ENCODE peak calls at places on chromosomes 12 and 14, in ten cellular contexts. T is neural progenitor cell; Q is lung; C is transverse colon; K is uterus; Y is cardiac muscle cell; X is prostate gland; F is CD8-positive, alpha-beta T cell; E is Caco-2; L is IMR-90. B is an unnamed sample.

GRCh38 chr12:111409403-111410228 is 3.9 kb downstream of the SH2B3 start:
- DNase-seq in Q (peak; percentile 44), X (no peak), Y (no peak), C (no peak), F (no peak), L (peak; percentile 67), E (no peak), T (no peak), K (peak; percentile 48), B (peak; percentile 78)

GRCh38 chr12:109098142-109098652 is 800 bp downstream of the UNG start:
- DNase-seq in K (no peak), X (no peak), L (peak; percentile 60), T (no peak), E (no peak), Y (peak; percentile 86), F (peak; percentile 29), C (peak; percentile 73), Q (peak; percentile 61), B (no peak)

GRCh38 chr14:77574446-77575125 is 41.9 kb downstream of the SPTLC2 start:
- DNase-seq in F (no peak), C (no peak), K (no peak), Q (no peak), L (peak; percentile 76), T (no peak), E (no peak), X (no peak), Y (no peak), B (no peak)

GRCh38 chr12:70849265-70849960 is 71.1 kb downstream of the PTPRR start:
- DNase-seq in L (peak; percentile 0), C (no peak), X (no peak), K (no peak), F (no peak), E (peak; percentile 18), Q (no peak), T (no peak), Y (peak; percentile 92), B (no peak)

GRCh38 chr12:107554941-107555340 is 130.7 kb upstream of the PWP1 start:
- DNase-seq in Q (no peak), X (no peak), K (no peak), F (no peak), Y (no peak), T (no peak), C (no peak), L (no peak), E (no peak), B (no peak)

GRCh38 chr14:87952307-87953094 is 40.5 kb downstream of the GALC start:
- DNase-seq in X (no peak), K (no peak), L (no peak), E (no peak), Y (no peak), C (no peak), T (no peak), F (no peak), Q (no peak), B (no peak)

GRCh38 chr12:56571131-56571530 is 49.5 kb downstream of the RBMS2 start:
- DNase-seq in L (no peak), T (peak; percentile 60), E (peak; percentile 34), Q (no peak), X (no peak), K (no peak), F (no peak), Y (peak; percentile 4), C (no peak), B (no peak)

GRCh38 chr12:130649646-130650045 is 66.5 kb downstream of the RIMBP2 start:
- DNase-seq in F (no peak), T (no peak), C (no peak), X (no peak), Y (no peak), L (no peak), Q (no peak), K (no peak), E (no peak), B (no peak)

GRCh38 chr12:5966486-5967095 is 21.5 kb upstream of the ANO2 start:
- DNase-seq in X (no peak), F (no peak), T (no peak), K (no peak), C (no peak), Q (no peak), Y (no peak), E (no peak), L (no peak), B (no peak)

GRCh38 chr12:71046215-71046614 is 111.6 kb downstream of the TSPAN8 start:
- DNase-seq in F (no peak), Q (no peak), X (no peak), T (no peak), C (no peak), L (peak; percentile 2), E (no peak), Y (no peak), K (no peak), B (no peak)

GRCh38 chr14:20143911-20144310 is 5.3 kb downstream of the OR4N5 start:
- DNase-seq in L (no peak), E (peak; percentile 17), C (no peak), Y (no peak), X (no peak), Q (no peak), F (no peak), K (no peak), T (no peak), B (no peak)

GRCh38 chr14:99574099-99574880 is 29.7 kb downstream of the CCDC85C start:
- DNase-seq in C (peak; percentile 78), E (peak; percentile 77), Y (peak; percentile 91), Q (peak; percentile 69), T (peak; percentile 74), L (peak; percentile 78), X (peak; percentile 49), F (no peak), K (peak; percentile 78), B (peak; percentile 37)

DNA sequence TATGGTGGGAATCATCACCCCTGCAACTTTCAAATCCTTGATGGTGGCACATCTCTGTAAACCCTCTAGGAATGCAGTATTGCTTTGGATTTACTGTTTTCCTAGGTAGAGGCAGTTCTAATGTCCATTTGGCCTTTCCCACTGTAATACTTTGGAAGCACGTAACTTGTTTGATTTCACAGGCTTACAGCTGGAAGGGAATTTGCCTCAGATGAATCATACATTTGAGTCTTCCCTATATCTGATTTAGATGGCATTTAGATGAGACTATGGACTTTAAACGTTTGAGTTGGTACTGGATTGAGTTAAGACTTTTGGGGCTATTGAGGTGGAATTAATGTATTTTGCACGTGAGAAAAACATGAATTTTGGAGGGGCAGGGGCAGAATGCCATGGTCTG is 35.9 kb downstream of the DAAM1 start:
- DNase-seq in T (no peak), E (no peak), C (no peak), L (peak; percentile 10), Q (no peak), X (no peak), Y (no peak), F (no peak), K (no peak), B (no peak)
- H3K4me1 ChIP-seq in T (peaks cover 6% of the 10 kb centered on the region), E (no peaks in the 10 kb centered on the region), C (peaks cover 15% of the 10 kb centered on the region), L (peaks cover 5% of the 10 kb centered on the region), Q (peaks cover 21% of the 10 kb centered on the region), X (no peaks in the 10 kb centered on the region), Y (peaks cover 20% of the 10 kb centered on the region), F (peaks cover 2% of the 10 kb centered on the region), K (no peaks in the 10 kb centered on the region), B (peaks cover 97% of the 10 kb centered on the region)

DNA sequence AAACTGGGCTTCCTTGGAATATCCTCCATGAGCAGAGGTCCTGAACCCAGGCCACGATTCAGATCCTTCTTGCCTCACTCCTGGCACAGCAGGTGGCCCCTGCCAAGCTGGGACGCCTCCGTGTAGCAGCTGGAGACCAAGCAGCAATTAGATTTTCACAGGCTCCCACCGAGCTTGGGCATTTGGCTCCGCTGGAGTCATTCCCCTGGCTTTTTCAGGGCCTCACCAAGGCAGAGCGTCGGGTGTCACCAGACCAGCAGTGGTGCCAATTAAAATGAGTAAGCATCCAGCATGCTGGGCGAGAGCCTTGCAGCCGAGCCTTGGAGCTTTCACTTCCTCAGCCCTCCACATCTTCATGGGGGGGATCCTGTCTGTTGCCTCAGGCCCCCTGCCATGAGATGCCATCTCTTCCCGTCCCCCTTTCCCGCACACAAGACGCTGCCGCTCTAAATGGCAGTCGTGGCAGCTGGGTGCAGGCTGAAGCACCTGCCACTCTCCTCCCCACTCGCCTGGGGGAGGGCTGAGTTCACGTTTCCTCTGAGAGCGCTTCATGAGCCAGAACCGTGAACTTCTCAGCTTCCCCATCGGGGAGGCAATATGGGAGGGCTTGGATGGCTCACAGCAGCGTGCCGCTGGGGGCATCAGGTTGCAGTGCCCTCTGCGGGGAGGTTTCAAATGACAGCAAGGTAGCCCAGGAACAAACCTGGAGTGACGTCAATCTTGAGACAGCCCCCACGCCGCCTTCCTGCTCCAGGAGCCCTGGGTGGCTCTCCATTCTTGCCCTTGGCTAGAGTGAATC is 11.7 kb downstream of the TPCN1 start:
- DNase-seq in F (peak; percentile 46), T (peak; percentile 57), Y (peak; percentile 29), K (no peak), L (no peak), C (peak; percentile 44), X (no peak), E (no peak), Q (no peak), B (peak; percentile 52)
- TF ChIP-seq CTCF in F (peak; percentile 55), T (peak; percentile 21), Y (no peak), K (no peak), L (no peak), C (no peak), X (no peak), E (no peak), Q (no peak), B (no peak)

GRCh38 chr14:96398432-96398831 is 6.5 kb downstream of the AK7 start:
- DNase-seq in X (no peak), T (no peak), F (no peak), E (no peak), Q (no peak), K (no peak), C (no peak), L (no peak), Y (no peak), B (no peak)
- H3K4me3 ChIP-seq in X (no peak overlapping the region), T (no peak overlapping the region), F (no peak overlapping the region), E (no peak overlapping the region), Q (no peak overlapping the region), K (no peak overlapping the region), C (no peak overlapping the region), L (no peak overlapping the region), Y (no peak overlapping the region), B (no peak overlapping the region)

GRCh38 chr12:106097011-106097410 is 41.7 kb downstream of the NUAK1 start:
- DNase-seq in Y (no peak), E (no peak), C (no peak), X (no peak), Q (no peak), K (no peak), F (no peak), T (no peak), L (peak; percentile 35), B (no peak)
- H3K4me1 ChIP-seq in Y (peaks cover 10% of the 10 kb centered on the region), E (peaks cover 24% of the 10 kb centered on the region), C (peaks cover 5% of the 10 kb centered on the region), X (peaks cover 5% of the 10 kb centered on the region), Q (peaks cover 4% of the 10 kb centered on the region), K (peaks cover 20% of the 10 kb centered on the region), F (no peaks in the 10 kb centered on the region), T (peaks cover 34% of the 10 kb centered on the region), L (peaks cover 1% of the 10 kb centered on the region), B (peaks cover 99% of the 10 kb centered on the region)

B was measured in left ventricle myocardium inferior.